ENCODE peak calls at places on chromosomes 5 and 9, in seven cellular contexts. L is psoas muscle, J is esophagus muscularis mucosa, Q is GM23338, G is prostate gland, S is MM.1S, Z is aorta. H is an unnamed sample. For H3K4me1, the result is how much of the 10 kb centered on the place peaks cover.

GRCh38 chr9:72977670-72978069 is 24.8 kb upstream of the ALDH1A1 start:
- DNase-seq in Q (no peak), Z (no peak), G (no peak), J (no peak), S (no peak), L (no peak), H (no peak)

GRCh38 chr5:44332360-44332971 is 56.8 kb downstream of the FGF10 start:
- DNase-seq in Z (no peak), S (peak), L (no peak), J (no peak), Q (peak), G (no peak), H (no peak)

GRCh38 chr5:143031781-143032724 is 261.9 kb downstream of the ARHGAP26 start:
- DNase-seq in S (no peak), Q (no peak), J (no peak), G (no peak), Z (no peak), L (no peak), H (no peak)

GRCh38 chr9:76896035-76896434 is 9.9 kb downstream of the PRUNE2 start:
- DNase-seq in G (no peak), Z (no peak), J (no peak), Q (no peak), S (no peak), L (no peak), H (no peak)

GRCh38 chr5:158174918-158175663 is 316.1 kb upstream of the CLINT1 start:
- DNase-seq in S (peak), Q (peak), L (peak), G (peak), Z (peak), J (no peak), H (peak)

GRCh38 chr5:26881901-26882300 is 156.5 kb downstream of the CDH9 start:
- DNase-seq in G (no peak), Q (no peak), S (no peak), Z (no peak), L (no peak), J (no peak), H (no peak)

GRCh38 chr9:79913867-79914266 is 342.1 kb downstream of the TLE4 start:
- DNase-seq in G (no peak), Z (no peak), Q (no peak), J (no peak), S (no peak), L (no peak), H (no peak)

GRCh38 chr5:139046551-139046950 is 151.6 kb downstream of the SIL1 start:
- DNase-seq in Z (no peak), G (no peak), S (no peak), J (no peak), L (no peak), Q (no peak), H (no peak)

GRCh38 chr5:127294829-127295228 is 4.2 kb downstream of the MEGF10 start:
- DNase-seq in S (no peak), G (no peak), Z (no peak), J (no peak), L (no peak), Q (no peak), H (no peak)

GRCh38 chr5:127296321-127296720 is 5.7 kb downstream of the MEGF10 start:
- DNase-seq in L (no peak), G (no peak), S (no peak), Z (no peak), Q (no peak), J (no peak), H (no peak)

GRCh38 chr5:127293373-127293772 is 2.8 kb downstream of the MEGF10 start:
- DNase-seq in Q (peak), Z (no peak), L (no peak), J (no peak), G (no peak), S (no peak), H (no peak)

GRCh38 chr5:127297348-127298035 is 6.9 kb downstream of the MEGF10 start:
- DNase-seq in L (no peak), Z (no peak), G (no peak), Q (peak), S (no peak), J (no peak), H (no peak)

DNA sequence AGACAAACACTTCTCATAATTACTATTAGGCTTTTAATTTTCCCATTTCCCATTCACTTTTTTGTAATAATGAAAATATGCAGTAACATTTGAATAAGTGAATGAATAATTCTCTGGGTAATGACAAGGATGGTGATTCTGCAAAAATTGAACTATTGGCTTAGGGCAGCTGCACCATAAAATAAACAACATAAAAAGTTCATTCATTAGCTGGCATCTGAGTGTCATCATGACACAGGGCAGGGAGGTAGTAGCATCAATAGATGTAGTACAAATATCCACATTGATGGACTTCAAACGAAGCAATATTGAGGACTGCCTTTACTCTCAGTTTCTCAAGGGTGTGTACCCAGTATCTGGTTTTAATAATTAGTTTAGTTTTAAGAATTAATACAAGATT is 4.9 kb downstream of the MEGF10 start:
- DNase-seq in S (no peak), L (no peak), J (no peak), Q (no peak), G (no peak), Z (no peak), H (no peak)
- H3K27ac ChIP-seq in S (no peak), L (no peak), J (no peak), Q (no peak), G (no peak), Z (no peak), H (no peak)

GRCh38 chr9:120764476-120764875 is 28.7 kb downstream of the FBXW2 start:
- DNase-seq in Q (no peak), S (no peak), L (no peak), Z (no peak), J (no peak), G (no peak), H (no peak)
- H3K4me3 ChIP-seq in Q (no peak), S (no peak), L (no peak), Z (no peak), J (no peak), G (no peak), H (no peak)

DNA sequence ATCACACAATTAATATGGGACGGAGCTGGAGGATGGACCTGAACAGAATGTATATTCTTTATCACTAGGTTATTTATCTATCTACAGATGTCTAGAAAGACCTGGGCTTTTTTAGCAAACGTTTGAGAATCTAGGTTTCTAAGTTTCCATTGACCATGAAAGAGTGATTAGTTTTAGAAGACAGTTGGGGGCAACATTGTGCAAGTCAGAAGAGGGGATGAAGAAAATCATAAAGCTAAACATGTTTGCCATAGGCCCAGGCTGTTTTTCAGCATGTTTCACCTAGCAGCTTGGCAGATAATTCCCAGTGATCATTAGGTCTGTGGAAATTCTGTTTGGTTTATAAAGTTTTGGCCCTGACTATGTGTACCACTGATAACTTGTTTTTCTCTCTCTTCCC is 44.1 kb upstream of the CDKN2B start:
- DNase-seq in S (no peak), J (no peak), L (no peak), Z (no peak), G (no peak), Q (no peak), H (no peak)
- H3K4me1 ChIP-seq in S (under half), J (under half), L (under half), Z (under half), G (under half), Q (under half), H (under half)

GRCh38 chr5:68445257-68446069 is 229.9 kb downstream of the PIK3R1 start:
- DNase-seq in G (no peak), S (no peak), L (no peak), Q (no peak), Z (no peak), J (no peak), H (no peak)
- H3K27ac ChIP-seq in G (no peak), S (no peak), L (no peak), Q (no peak), Z (no peak), J (no peak), H (no peak)

DNA sequence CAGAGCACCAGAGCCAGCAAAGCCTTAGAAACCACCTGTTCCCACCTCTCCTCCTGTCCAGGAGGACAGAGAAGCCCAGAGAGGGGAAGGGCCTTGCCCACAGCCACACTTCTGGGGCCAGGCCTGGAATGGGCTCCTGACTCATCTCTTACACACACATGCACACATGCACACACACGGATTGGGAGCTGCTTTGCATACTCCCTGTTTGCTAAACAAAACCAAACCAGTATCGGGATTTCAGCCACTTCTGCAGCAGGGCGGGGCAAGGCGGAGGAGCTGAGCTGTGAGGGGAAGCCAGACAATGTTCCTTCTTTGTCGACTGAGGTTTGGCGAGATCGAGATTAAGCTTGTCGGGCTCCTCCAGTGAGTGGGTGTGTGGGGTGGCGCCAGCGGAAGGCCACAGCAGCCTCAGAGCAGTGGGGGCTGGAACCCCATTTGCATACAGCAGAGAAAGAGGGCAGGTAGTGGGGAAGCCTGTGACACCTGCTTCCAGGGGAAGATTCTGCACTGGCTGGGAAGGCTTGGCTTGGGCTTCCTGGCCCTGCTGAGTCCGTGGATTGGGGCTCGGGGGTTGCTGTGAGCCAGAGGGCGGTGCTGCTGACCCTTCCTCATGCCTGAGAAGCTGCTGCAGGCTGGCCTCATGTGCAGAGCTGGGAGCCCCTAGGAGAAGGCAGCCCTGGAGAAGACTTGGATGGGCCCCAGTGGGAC is 16.1 kb downstream of the GFI1B start:
- DNase-seq in L (no peak), S (no peak), Z (no peak), Q (peak), J (no peak), G (peak), H (no peak)
- H3K4me3 ChIP-seq in L (no peak), S (no peak), Z (no peak), Q (no peak), J (no peak), G (no peak), H (no peak)

DNA sequence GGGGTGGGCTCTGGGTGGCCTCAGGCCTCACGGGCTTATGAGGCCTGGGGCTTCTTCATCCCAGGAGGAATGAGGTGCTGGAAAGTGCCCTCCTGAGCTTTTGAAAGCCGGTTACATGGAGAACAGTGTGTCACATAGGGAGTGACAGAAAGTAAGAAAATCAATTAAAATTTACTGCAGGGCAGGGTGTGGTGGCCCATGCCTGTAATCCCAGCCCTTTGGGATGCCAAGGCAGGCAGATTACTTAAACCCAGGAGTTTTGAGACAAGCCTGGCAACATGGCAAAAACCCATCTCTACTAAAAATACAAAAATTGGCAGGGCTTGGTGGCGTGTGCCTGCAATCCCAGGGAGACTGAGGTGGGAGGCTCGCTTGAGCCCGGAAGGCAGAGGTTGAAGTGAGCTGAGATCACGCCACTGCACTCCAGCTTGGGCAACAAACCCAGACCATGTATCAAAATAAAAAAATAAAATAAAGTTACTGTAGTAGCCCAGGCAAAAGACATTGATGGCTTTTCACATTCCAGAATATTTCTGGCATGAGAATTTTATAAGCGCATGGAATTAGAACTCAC is 125.8 kb upstream of the DAPK1 start:
- DNase-seq in L (no peak), G (no peak), S (no peak), Z (no peak), J (no peak), Q (no peak), H (no peak)
- H3K4me1 ChIP-seq in L (under half), G (under half), S (under half), Z (under half), J (under half), Q (under half), H (under half)

GRCh38 chr5:13946111-13946510 is 1.6 kb upstream of the DNAH5 start:
- DNase-seq in S (no peak), J (no peak), Z (no peak), Q (no peak), L (no peak), G (peak), H (no peak)
- H3K27ac ChIP-seq in S (no peak), J (no peak), Z (no peak), Q (no peak), L (no peak), G (no peak), H (no peak)